ENCODE peak calls at places on chromosomes 11 and 22, in ten cellular contexts. One of them, this sample, is unnamed.

GRCh38 chr11:94674005-94674491 is 94.1 kb upstream of the AMOTL1 start:
- DNase-seq in adrenal gland: peak; percentile 20
- DNase-seq in BE2C: no peak
- DNase-seq in fibroblast of mammary gland: no peak
- DNase-seq in endothelial cell: no peak
- DNase-seq in tibial nerve: no peak
- DNase-seq in neural crest cell: no peak
- DNase-seq in gastrocnemius medialis: peak; percentile 84
- DNase-seq in left lung: no peak
- DNase-seq in upper lobe of right lung: no peak
- DNase-seq in this sample: peak; percentile 17

GRCh38 chr11:130675456-130675855 is 227.0 kb downstream of the ADAMTS15 start:
- DNase-seq in adrenal gland: peak; percentile 33
- DNase-seq in BE2C: peak; percentile 52
- DNase-seq in fibroblast of mammary gland: peak; percentile 93
- DNase-seq in endothelial cell: no peak
- DNase-seq in tibial nerve: peak; percentile 24
- DNase-seq in neural crest cell: no peak
- DNase-seq in gastrocnemius medialis: peak; percentile 79
- DNase-seq in left lung: no peak
- DNase-seq in upper lobe of right lung: no peak
- DNase-seq in this sample: no peak

GRCh38 chr22:44309137-44309536 is 3.6 kb downstream of the SHISAL1 start:
- DNase-seq in adrenal gland: no peak
- DNase-seq in BE2C: peak; percentile 29
- DNase-seq in fibroblast of mammary gland: peak; percentile 95
- DNase-seq in endothelial cell: no peak
- DNase-seq in tibial nerve: no peak
- DNase-seq in neural crest cell: no peak
- DNase-seq in gastrocnemius medialis: no peak
- DNase-seq in left lung: peak; percentile 68
- DNase-seq in upper lobe of right lung: no peak
- DNase-seq in this sample: peak; percentile 93

GRCh38 chr11:22599458-22599857 is 26.2 kb downstream of the FANCF start:
- DNase-seq in adrenal gland: no peak
- DNase-seq in BE2C: no peak
- DNase-seq in fibroblast of mammary gland: no peak
- DNase-seq in endothelial cell: no peak
- DNase-seq in tibial nerve: no peak
- DNase-seq in neural crest cell: no peak
- DNase-seq in gastrocnemius medialis: no peak
- DNase-seq in left lung: no peak
- DNase-seq in upper lobe of right lung: no peak
- DNase-seq in this sample: no peak

GRCh38 chr11:87006035-87006434 is 31.7 kb upstream of the TMEM135 start:
- DNase-seq in adrenal gland: no peak
- DNase-seq in BE2C: no peak
- DNase-seq in fibroblast of mammary gland: no peak
- DNase-seq in endothelial cell: no peak
- DNase-seq in tibial nerve: no peak
- DNase-seq in neural crest cell: no peak
- DNase-seq in gastrocnemius medialis: no peak
- DNase-seq in left lung: no peak
- DNase-seq in upper lobe of right lung: no peak
- DNase-seq in this sample: no peak

GRCh38 chr11:66814678-66815077 is 28.6 kb upstream of the RCE1 start:
- DNase-seq in adrenal gland: no peak
- DNase-seq in BE2C: no peak
- DNase-seq in fibroblast of mammary gland: no peak
- DNase-seq in endothelial cell: no peak
- DNase-seq in tibial nerve: no peak
- DNase-seq in neural crest cell: no peak
- DNase-seq in gastrocnemius medialis: no peak
- DNase-seq in left lung: no peak
- DNase-seq in upper lobe of right lung: no peak
- DNase-seq in this sample: no peak

GRCh38 chr11:2445107-2445947 is 519 bp downstream of the KCNQ1 start:
- DNase-seq in adrenal gland: no peak
- DNase-seq in BE2C: no peak
- DNase-seq in fibroblast of mammary gland: no peak
- DNase-seq in endothelial cell: no peak
- DNase-seq in tibial nerve: no peak
- DNase-seq in neural crest cell: no peak
- DNase-seq in gastrocnemius medialis: no peak
- DNase-seq in left lung: peak; percentile 84
- DNase-seq in upper lobe of right lung: peak; percentile 77
- DNase-seq in this sample: no peak

GRCh38 chr22:43975041-43975440 is 19.8 kb downstream of the SAMM50 start:
- DNase-seq in adrenal gland: no peak
- DNase-seq in BE2C: no peak
- DNase-seq in fibroblast of mammary gland: no peak
- DNase-seq in endothelial cell: no peak
- DNase-seq in tibial nerve: no peak
- DNase-seq in neural crest cell: no peak
- DNase-seq in gastrocnemius medialis: no peak
- DNase-seq in left lung: no peak
- DNase-seq in upper lobe of right lung: no peak
- DNase-seq in this sample: no peak

GRCh38 chr11:68282141-68282860 is 10.5 kb upstream of the C11orf24 start:
- DNase-seq in adrenal gland: no peak
- DNase-seq in BE2C: no peak
- DNase-seq in fibroblast of mammary gland: no peak
- DNase-seq in endothelial cell: no peak
- DNase-seq in tibial nerve: no peak
- DNase-seq in neural crest cell: no peak
- DNase-seq in gastrocnemius medialis: no peak
- DNase-seq in left lung: no peak
- DNase-seq in upper lobe of right lung: no peak
- DNase-seq in this sample: peak; percentile 39

GRCh38 chr11:33034983-33035382 is 4.4 kb upstream of the TCP11L1 start:
- DNase-seq in adrenal gland: no peak
- DNase-seq in BE2C: no peak
- DNase-seq in fibroblast of mammary gland: no peak
- DNase-seq in endothelial cell: no peak
- DNase-seq in tibial nerve: no peak
- DNase-seq in neural crest cell: no peak
- DNase-seq in gastrocnemius medialis: no peak
- DNase-seq in left lung: no peak
- DNase-seq in upper lobe of right lung: no peak
- DNase-seq in this sample: no peak

GRCh38 chr11:39741066-39741465 is 1718.4 kb downstream of the LRRC4C start:
- DNase-seq in adrenal gland: no peak
- DNase-seq in BE2C: no peak
- DNase-seq in fibroblast of mammary gland: no peak
- DNase-seq in endothelial cell: no peak
- DNase-seq in tibial nerve: no peak
- DNase-seq in neural crest cell: no peak
- DNase-seq in gastrocnemius medialis: no peak
- DNase-seq in left lung: no peak
- DNase-seq in upper lobe of right lung: no peak
- DNase-seq in this sample: no peak

GRCh38 chr11:105609832-105610781 is at the start of gene GRIA4:
- DNase-seq in adrenal gland: peak; percentile 19
- DNase-seq in BE2C: peak; percentile 88
- DNase-seq in fibroblast of mammary gland: peak; percentile 23
- DNase-seq in endothelial cell: peak; percentile 58
- DNase-seq in tibial nerve: peak; percentile 14
- DNase-seq in neural crest cell: peak; percentile 40
- DNase-seq in gastrocnemius medialis: no peak
- DNase-seq in left lung: peak; percentile 84
- DNase-seq in upper lobe of right lung: peak; percentile 64
- DNase-seq in this sample: no peak

GRCh38 chr11:111514216-111515031 is at the start of gene HOATZ:
- DNase-seq in adrenal gland: no peak
- DNase-seq in BE2C: peak; percentile 42
- DNase-seq in fibroblast of mammary gland: no peak
- DNase-seq in endothelial cell: peak; percentile 36
- DNase-seq in tibial nerve: no peak
- DNase-seq in neural crest cell: peak; percentile 46
- DNase-seq in gastrocnemius medialis: no peak
- DNase-seq in left lung: peak; percentile 65
- DNase-seq in upper lobe of right lung: no peak
- DNase-seq in this sample: no peak

GRCh38 chr11:102449651-102450570 is 2.7 kb downstream of the TMEM123 start:
- DNase-seq in adrenal gland: no peak
- DNase-seq in BE2C: no peak
- DNase-seq in fibroblast of mammary gland: no peak
- DNase-seq in endothelial cell: no peak
- DNase-seq in tibial nerve: no peak
- DNase-seq in neural crest cell: no peak
- DNase-seq in gastrocnemius medialis: no peak
- DNase-seq in left lung: no peak
- DNase-seq in upper lobe of right lung: no peak
- DNase-seq in this sample: no peak

GRCh38 chr11:123064268-123064657 is 2.3 kb upstream of the HSPA8 start:
- DNase-seq in adrenal gland: no peak
- DNase-seq in BE2C: no peak
- DNase-seq in fibroblast of mammary gland: no peak
- DNase-seq in endothelial cell: no peak
- DNase-seq in tibial nerve: no peak
- DNase-seq in neural crest cell: no peak
- DNase-seq in gastrocnemius medialis: no peak
- DNase-seq in left lung: no peak
- DNase-seq in upper lobe of right lung: no peak
- DNase-seq in this sample: no peak

GRCh38 chr22:17866127-17866526 is 91.9 kb upstream of the BID start:
- DNase-seq in adrenal gland: no peak
- DNase-seq in BE2C: no peak
- DNase-seq in fibroblast of mammary gland: no peak
- DNase-seq in endothelial cell: no peak
- DNase-seq in tibial nerve: peak; percentile 19
- DNase-seq in neural crest cell: peak; percentile 66
- DNase-seq in gastrocnemius medialis: no peak
- DNase-seq in left lung: peak; percentile 16
- DNase-seq in upper lobe of right lung: no peak
- DNase-seq in this sample: no peak

GRCh38 chr11:887589-887988 is 23.0 kb downstream of the CHID1 start:
- DNase-seq in adrenal gland: no peak
- DNase-seq in BE2C: no peak
- DNase-seq in fibroblast of mammary gland: no peak
- DNase-seq in endothelial cell: no peak
- DNase-seq in tibial nerve: no peak
- DNase-seq in neural crest cell: no peak
- DNase-seq in gastrocnemius medialis: no peak
- DNase-seq in left lung: no peak
- DNase-seq in upper lobe of right lung: no peak
- DNase-seq in this sample: no peak

DNA sequence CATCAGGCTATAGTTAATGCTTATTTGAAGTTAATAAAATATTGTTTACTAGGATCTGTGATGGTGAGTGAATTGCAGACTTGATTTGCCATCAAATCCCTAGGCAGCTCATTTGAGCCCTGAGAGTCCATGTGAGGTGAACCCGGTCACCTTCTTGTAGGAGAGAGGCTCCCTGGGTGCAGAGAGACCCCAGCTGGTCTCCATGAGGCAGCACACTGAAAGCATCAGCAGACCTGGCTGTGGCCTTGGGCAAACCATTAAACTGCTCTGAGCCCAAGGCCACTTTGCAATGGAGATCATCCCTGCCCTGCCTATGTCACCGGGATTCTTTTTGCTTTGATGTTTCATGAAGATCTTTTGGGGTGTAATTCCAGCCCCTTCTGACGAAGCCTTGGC is 125.2 kb downstream of the MICAL2 start:
- DNase-seq in adrenal gland: no peak
- DNase-seq in BE2C: no peak
- DNase-seq in fibroblast of mammary gland: peak; percentile 35
- DNase-seq in endothelial cell: no peak
- DNase-seq in tibial nerve: no peak
- DNase-seq in neural crest cell: no peak
- DNase-seq in gastrocnemius medialis: no peak
- DNase-seq in left lung: no peak
- DNase-seq in upper lobe of right lung: no peak
- DNase-seq in this sample: no peak
- TF ChIP-seq CTCF in adrenal gland: no peak
- TF ChIP-seq CTCF in BE2C: no peak
- TF ChIP-seq CTCF in fibroblast of mammary gland: no peak
- TF ChIP-seq CTCF in endothelial cell: no peak
- TF ChIP-seq CTCF in tibial nerve: no peak
- TF ChIP-seq CTCF in neural crest cell: no peak
- TF ChIP-seq CTCF in gastrocnemius medialis: no peak
- TF ChIP-seq CTCF in left lung: no peak
- TF ChIP-seq CTCF in upper lobe of right lung: no peak
- TF ChIP-seq CTCF in this sample: no peak

GRCh38 chr22:24516301-24516737 is 21.2 kb downstream of the UPB1 start:
- DNase-seq in adrenal gland: no peak
- DNase-seq in BE2C: no peak
- DNase-seq in fibroblast of mammary gland: peak; percentile 72
- DNase-seq in endothelial cell: no peak
- DNase-seq in tibial nerve: no peak
- DNase-seq in neural crest cell: no peak
- DNase-seq in gastrocnemius medialis: no peak
- DNase-seq in left lung: no peak
- DNase-seq in upper lobe of right lung: no peak
- DNase-seq in this sample: peak; percentile 56
- TF ChIP-seq CTCF in adrenal gland: no peak
- TF ChIP-seq CTCF in BE2C: no peak
- TF ChIP-seq CTCF in fibroblast of mammary gland: no peak
- TF ChIP-seq CTCF in endothelial cell: no peak
- TF ChIP-seq CTCF in tibial nerve: no peak
- TF ChIP-seq CTCF in neural crest cell: no peak
- TF ChIP-seq CTCF in gastrocnemius medialis: no peak
- TF ChIP-seq CTCF in left lung: no peak
- TF ChIP-seq CTCF in upper lobe of right lung: no peak
- TF ChIP-seq CTCF in this sample: no peak

GRCh38 chr11:118258410-118258809 is 5.7 kb downstream of the MPZL2 start:
- DNase-seq in adrenal gland: no peak
- DNase-seq in BE2C: no peak
- DNase-seq in fibroblast of mammary gland: peak; percentile 3
- DNase-seq in endothelial cell: no peak
- DNase-seq in tibial nerve: no peak
- DNase-seq in neural crest cell: no peak
- DNase-seq in gastrocnemius medialis: no peak
- DNase-seq in left lung: no peak
- DNase-seq in upper lobe of right lung: no peak
- DNase-seq in this sample: peak; percentile 23
- TF ChIP-seq CTCF in adrenal gland: no peak
- TF ChIP-seq CTCF in BE2C: peak; percentile 42
- TF ChIP-seq CTCF in fibroblast of mammary gland: peak; percentile 20
- TF ChIP-seq CTCF in endothelial cell: peak; percentile 32
- TF ChIP-seq CTCF in tibial nerve: no peak
- TF ChIP-seq CTCF in neural crest cell: peak; percentile 45
- TF ChIP-seq CTCF in gastrocnemius medialis: no peak
- TF ChIP-seq CTCF in left lung: no peak
- TF ChIP-seq CTCF in upper lobe of right lung: peak; percentile 14
- TF ChIP-seq CTCF in this sample: no peak

GRCh38 chr11:120258661-120259060 is 18.7 kb downstream of the POU2F3 start:
- DNase-seq in adrenal gland: no peak
- DNase-seq in BE2C: no peak
- DNase-seq in fibroblast of mammary gland: no peak
- DNase-seq in endothelial cell: no peak
- DNase-seq in tibial nerve: no peak
- DNase-seq in neural crest cell: no peak
- DNase-seq in gastrocnemius medialis: no peak
- DNase-seq in left lung: no peak
- DNase-seq in upper lobe of right lung: no peak
- DNase-seq in this sample: no peak
- TF ChIP-seq CTCF in adrenal gland: no peak
- TF ChIP-seq CTCF in BE2C: peak; percentile 29
- TF ChIP-seq CTCF in fibroblast of mammary gland: no peak
- TF ChIP-seq CTCF in endothelial cell: no peak
- TF ChIP-seq CTCF in tibial nerve: no peak
- TF ChIP-seq CTCF in neural crest cell: no peak
- TF ChIP-seq CTCF in gastrocnemius medialis: no peak
- TF ChIP-seq CTCF in left lung: no peak
- TF ChIP-seq CTCF in upper lobe of right lung: no peak
- TF ChIP-seq CTCF in this sample: no peak

This sample was measured in MCF 10A.